ENCODE peak calls at places on chromosome 15, in five cellular contexts. E is LoVo, V is endothelial cell, K is mucosa of descending colon, D is iPS DF 6.9. X is an unnamed sample.

GRCh38 chr15:28080386-28080785 is 18.7 kb downstream of the OCA2 start:
- DNase-seq in E (no peak), V (no peak), K (no peak), D (no peak), X (no peak)

GRCh38 chr15:68285243-68285980 is 7.9 kb downstream of the FEM1B start:
- DNase-seq in E (no peak), V (no peak), K (no peak), D (no peak), X (no peak)

GRCh38 chr15:91867581-91868026 is 14.1 kb downstream of the SLCO3A1 start:
- DNase-seq in E (peak), V (no peak), K (peak), D (no peak), X (no peak)

GRCh38 chr15:40927497-40928346 is 1.4 kb upstream of the DLL4 start:
- DNase-seq in E (no peak), V (no peak), K (no peak), D (no peak), X (no peak)

GRCh38 chr15:71237456-71238188 is 122.4 kb downstream of the THSD4 start:
- DNase-seq in E (peak), V (no peak), K (peak), D (no peak), X (no peak)

GRCh38 chr15:101445562-101446526 is 43.7 kb downstream of the PCSK6 start:
- DNase-seq in E (no peak), V (no peak), K (no peak), D (no peak), X (no peak)

GRCh38 chr15:45143056-45143455 is 13.3 kb downstream of the DUOX1 start:
- DNase-seq in E (no peak), V (no peak), K (no peak), D (no peak), X (no peak)

GRCh38 chr15:51076898-51077564 is 17.7 kb downstream of the TNFAIP8L3 start:
- DNase-seq in E (no peak), V (no peak), K (peak), D (no peak), X (no peak)

GRCh38 chr15:99452728-99453643 is 112.8 kb upstream of the MEF2A start:
- DNase-seq in E (no peak), V (no peak), K (peak), D (no peak), X (no peak)

GRCh38 chr15:42137461-42138261 is 18.8 kb downstream of the PLA2G4F start:
- DNase-seq in E (peak), V (peak), K (no peak), D (peak), X (peak)

GRCh38 chr15:96418146-96418545 is 87.6 kb downstream of the NR2F2 start:
- DNase-seq in E (no peak), V (no peak), K (no peak), D (no peak), X (no peak)

GRCh38 chr15:89758283-89758682 is 7.2 kb upstream of the MESP1 start:
- DNase-seq in E (no peak), V (no peak), K (no peak), D (no peak), X (no peak)

GRCh38 chr15:62545392-62546227 is 380.5 kb upstream of the C2CD4B start:
- DNase-seq in E (no peak), V (no peak), K (no peak), D (no peak), X (no peak)

GRCh38 chr15:73087121-73087520 is 34.9 kb downstream of the NEO1 start:
- DNase-seq in E (no peak), V (no peak), K (no peak), D (no peak), X (no peak)